ENCODE peak calls at places on chromosomes 13 and 19, in eight cellular contexts. I is immature natural killer cell; Q is IMR-90; J is EH; E is T47D; L is ACHN; T is AG04450; D is activated CD4-positive, alpha-beta T cell treated with anti-CD3 and anti-CD28 coated beads for 36 hours. W is an unnamed sample.

GRCh38 chr13:44351505-44351854 is 22.1 kb upstream of the SERP2 start:
- DNase-seq in E (peak; percentile 59), Q (no peak), D (no peak), I (no peak), T (no peak), L (no peak), J (no peak), W (no peak)

GRCh38 chr19:36110487-36111199 is at the start of gene OVOL3:
- DNase-seq in T (no peak), J (no peak), D (no peak), L (no peak), I (no peak), Q (no peak), E (no peak), W (no peak)

GRCh38 chr19:4358709-4359626 is 15.6 kb downstream of the MPND start:
- DNase-seq in E (no peak), T (no peak), L (no peak), J (no peak), I (no peak), D (no peak), Q (no peak), W (no peak)

GRCh38 chr13:19172007-19172646 is 9.5 kb downstream of the TUBA3C start:
- DNase-seq in I (no peak), D (no peak), Q (no peak), T (no peak), J (no peak), E (no peak), L (no peak), W (no peak)

GRCh38 chr19:43471091-43471490 is 5.7 kb upstream of the LYPD3 start:
- DNase-seq in E (peak; percentile 59), Q (no peak), L (no peak), T (no peak), I (no peak), J (no peak), D (no peak), W (no peak)

GRCh38 chr19:13149628-13150186 is 468 bp downstream of the STX10 start:
- DNase-seq in Q (no peak), D (peak; percentile 65), T (no peak), I (no peak), L (peak; percentile 38), E (peak; percentile 44), J (peak; percentile 65), W (no peak)

GRCh38 chr13:77429320-77430142 is 102.6 kb upstream of the MYCBP2 start:
- DNase-seq in T (no peak), E (peak; percentile 76), I (no peak), L (no peak), Q (no peak), J (peak; percentile 41), D (peak; percentile 74), W (peak; percentile 76)

GRCh38 chr19:32129141-32129540 is 216.3 kb upstream of the ZNF507 start:
- DNase-seq in E (no peak), D (no peak), Q (no peak), I (no peak), L (no peak), J (no peak), T (no peak), W (no peak)

GRCh38 chr13:42762917-42763316 is 18.5 kb upstream of the FAM216B start:
- DNase-seq in T (peak; percentile 57), L (peak; percentile 1), D (no peak), Q (peak; percentile 98), I (no peak), J (peak; percentile 83), E (no peak), W (no peak)

GRCh38 chr13:43303040-43303729 is 279.8 kb downstream of the DNAJC15 start:
- DNase-seq in I (no peak), L (peak; percentile 47), T (no peak), D (peak; percentile 39), E (peak; percentile 67), Q (peak; percentile 70), J (peak; percentile 71), W (no peak)

GRCh38 chr19:10961073-10961762 is 388 bp downstream of the SMARCA4 start:
- DNase-seq in D (no peak), E (peak; percentile 23), T (no peak), L (peak; percentile 36), J (peak; percentile 45), I (no peak), Q (no peak), W (no peak)

GRCh38 chr13:46134961-46135522 is 30.2 kb upstream of the CPB2 start:
- DNase-seq in Q (peak; percentile 2), I (no peak), D (no peak), E (peak; percentile 98), J (no peak), L (no peak), T (no peak), W (no peak)

GRCh38 chr13:108643646-108644353 is 14.4 kb downstream of the MYO16 start:
- DNase-seq in D (no peak), L (no peak), J (no peak), I (no peak), Q (no peak), E (peak; percentile 36), T (no peak), W (no peak)

GRCh38 chr19:39203372-39204341 is at the start of gene SYCN:
- DNase-seq in D (no peak), Q (no peak), E (no peak), L (no peak), T (no peak), I (no peak), J (no peak), W (no peak)

GRCh38 chr13:43830481-43830873 is 43.7 kb upstream of the ENOX1 start:
- DNase-seq in J (peak; percentile 76), D (no peak), I (no peak), E (no peak), L (no peak), T (peak; percentile 45), Q (peak; percentile 79), W (peak; percentile 64)

GRCh38 chr13:44470623-44471562 is 97.3 kb downstream of the SERP2 start:
- DNase-seq in I (no peak), D (no peak), Q (peak; percentile 40), J (peak; percentile 25), E (peak; percentile 47), L (peak; percentile 54), T (no peak), W (no peak)